ENCODE peak calls at places on chromosomes 3 and 15, in six cellular contexts. One of them, this sample, is unnamed.

GRCh38 chr3:113485161-113485609 is 29.8 kb downstream of the SPICE1 start:
- DNase-seq in progenitor cell of endocrine pancreas: no peak
- DNase-seq in HepG2: peak
- DNase-seq in stomach: peak
- DNase-seq in WERI-Rb-1: no peak
- DNase-seq in AG04449: no peak
- DNase-seq in this sample: no peak

GRCh38 chr3:178146406-178146831 is 389.8 kb upstream of the KCNMB2 start:
- DNase-seq in progenitor cell of endocrine pancreas: no peak
- DNase-seq in HepG2: no peak
- DNase-seq in stomach: no peak
- DNase-seq in WERI-Rb-1: peak
- DNase-seq in AG04449: no peak
- DNase-seq in this sample: no peak

GRCh38 chr15:97235285-97235985 is 725.1 kb upstream of the ARRDC4 start:
- DNase-seq in progenitor cell of endocrine pancreas: peak
- DNase-seq in HepG2: peak
- DNase-seq in stomach: peak
- DNase-seq in WERI-Rb-1: peak
- DNase-seq in AG04449: no peak
- DNase-seq in this sample: no peak

GRCh38 chr3:138245026-138245425 is 57.9 kb downstream of the ARMC8 start:
- DNase-seq in progenitor cell of endocrine pancreas: no peak
- DNase-seq in HepG2: no peak
- DNase-seq in stomach: no peak
- DNase-seq in WERI-Rb-1: no peak
- DNase-seq in AG04449: no peak
- DNase-seq in this sample: no peak

GRCh38 chr3:46943237-46944187 is 33.0 kb downstream of the CCDC12 start:
- DNase-seq in progenitor cell of endocrine pancreas: no peak
- DNase-seq in HepG2: peak
- DNase-seq in stomach: peak
- DNase-seq in WERI-Rb-1: no peak
- DNase-seq in AG04449: no peak
- DNase-seq in this sample: no peak

GRCh38 chr15:33852570-33852969 is 115.7 kb upstream of the CHRM5 start:
- DNase-seq in progenitor cell of endocrine pancreas: no peak
- DNase-seq in HepG2: no peak
- DNase-seq in stomach: no peak
- DNase-seq in WERI-Rb-1: no peak
- DNase-seq in AG04449: no peak
- DNase-seq in this sample: no peak

GRCh38 chr3:79103305-79103704 is 664.5 kb downstream of the ROBO1 start:
- DNase-seq in progenitor cell of endocrine pancreas: no peak
- DNase-seq in HepG2: no peak
- DNase-seq in stomach: no peak
- DNase-seq in WERI-Rb-1: no peak
- DNase-seq in AG04449: no peak
- DNase-seq in this sample: no peak

GRCh38 chr3:129984124-129984523 is 9.6 kb downstream of the TRH start:
- DNase-seq in progenitor cell of endocrine pancreas: no peak
- DNase-seq in HepG2: no peak
- DNase-seq in stomach: no peak
- DNase-seq in WERI-Rb-1: no peak
- DNase-seq in AG04449: no peak
- DNase-seq in this sample: no peak

GRCh38 chr3:37480003-37480402 is 305.6 kb upstream of the LRRFIP2 start:
- DNase-seq in progenitor cell of endocrine pancreas: no peak
- DNase-seq in HepG2: no peak
- DNase-seq in stomach: no peak
- DNase-seq in WERI-Rb-1: no peak
- DNase-seq in AG04449: no peak
- DNase-seq in this sample: no peak

GRCh38 chr3:184543848-184544512 is 17.6 kb upstream of the EPHB3 start:
- DNase-seq in progenitor cell of endocrine pancreas: peak
- DNase-seq in HepG2: peak
- DNase-seq in stomach: peak
- DNase-seq in WERI-Rb-1: peak
- DNase-seq in AG04449: no peak
- DNase-seq in this sample: peak

GRCh38 chr15:25136119-25136518 is 181.3 kb downstream of the SNRPN start:
- DNase-seq in progenitor cell of endocrine pancreas: no peak
- DNase-seq in HepG2: peak
- DNase-seq in stomach: no peak
- DNase-seq in WERI-Rb-1: peak
- DNase-seq in AG04449: no peak
- DNase-seq in this sample: no peak

GRCh38 chr15:96333194-96334016 is 2.9 kb downstream of the NR2F2 start:
- DNase-seq in progenitor cell of endocrine pancreas: no peak
- DNase-seq in HepG2: no peak
- DNase-seq in stomach: no peak
- DNase-seq in WERI-Rb-1: no peak
- DNase-seq in AG04449: no peak
- DNase-seq in this sample: no peak

GRCh38 chr3:161700998-161701397 is 204.4 kb downstream of the OTOL1 start:
- DNase-seq in progenitor cell of endocrine pancreas: no peak
- DNase-seq in HepG2: no peak
- DNase-seq in stomach: no peak
- DNase-seq in WERI-Rb-1: no peak
- DNase-seq in AG04449: no peak
- DNase-seq in this sample: no peak

GRCh38 chr15:78083687-78084358 is 6.3 kb upstream of the TBC1D2B start:
- DNase-seq in progenitor cell of endocrine pancreas: no peak
- DNase-seq in HepG2: no peak
- DNase-seq in stomach: no peak
- DNase-seq in WERI-Rb-1: no peak
- DNase-seq in AG04449: no peak
- DNase-seq in this sample: no peak

GRCh38 chr3:30006111-30006510 is 600.3 kb upstream of the TGFBR2 start:
- DNase-seq in progenitor cell of endocrine pancreas: no peak
- DNase-seq in HepG2: no peak
- DNase-seq in stomach: no peak
- DNase-seq in WERI-Rb-1: no peak
- DNase-seq in AG04449: no peak
- DNase-seq in this sample: no peak

GRCh38 chr3:190124067-190124466 is 3.4 kb upstream of the P3H2 start:
- DNase-seq in progenitor cell of endocrine pancreas: no peak
- DNase-seq in HepG2: no peak
- DNase-seq in stomach: no peak
- DNase-seq in WERI-Rb-1: no peak
- DNase-seq in AG04449: no peak
- DNase-seq in this sample: no peak

GRCh38 chr3:172233474-172234277 is 194.3 kb downstream of the FNDC3B start:
- DNase-seq in progenitor cell of endocrine pancreas: no peak
- DNase-seq in HepG2: no peak
- DNase-seq in stomach: no peak
- DNase-seq in WERI-Rb-1: no peak
- DNase-seq in AG04449: no peak
- DNase-seq in this sample: no peak

GRCh38 chr3:164730810-164731209 is 347.5 kb downstream of the SI start:
- DNase-seq in progenitor cell of endocrine pancreas: no peak
- DNase-seq in HepG2: no peak
- DNase-seq in stomach: no peak
- DNase-seq in WERI-Rb-1: no peak
- DNase-seq in AG04449: no peak
- DNase-seq in this sample: no peak

GRCh38 chr3:186983372-186984058 is 53.2 kb downstream of the ST6GAL1 start:
- DNase-seq in progenitor cell of endocrine pancreas: no peak
- DNase-seq in HepG2: no peak
- DNase-seq in stomach: no peak
- DNase-seq in WERI-Rb-1: no peak
- DNase-seq in AG04449: no peak
- DNase-seq in this sample: no peak

GRCh38 chr3:20125912-20126311 is 60.1 kb downstream of the SGO1 start:
- DNase-seq in progenitor cell of endocrine pancreas: no peak
- DNase-seq in HepG2: no peak
- DNase-seq in stomach: no peak
- DNase-seq in WERI-Rb-1: no peak
- DNase-seq in AG04449: no peak
- DNase-seq in this sample: peak

GRCh38 chr3:40458473-40458872 is 1.3 kb downstream of the RPL14 start:
- DNase-seq in progenitor cell of endocrine pancreas: no peak
- DNase-seq in HepG2: no peak
- DNase-seq in stomach: no peak
- DNase-seq in WERI-Rb-1: no peak
- DNase-seq in AG04449: no peak
- DNase-seq in this sample: no peak
- TF ChIP-seq CTCF in progenitor cell of endocrine pancreas: no peak
- TF ChIP-seq CTCF in HepG2: no peak
- TF ChIP-seq CTCF in stomach: no peak
- TF ChIP-seq CTCF in WERI-Rb-1: no peak
- TF ChIP-seq CTCF in AG04449: no peak
- TF ChIP-seq CTCF in this sample: no peak

DNA sequence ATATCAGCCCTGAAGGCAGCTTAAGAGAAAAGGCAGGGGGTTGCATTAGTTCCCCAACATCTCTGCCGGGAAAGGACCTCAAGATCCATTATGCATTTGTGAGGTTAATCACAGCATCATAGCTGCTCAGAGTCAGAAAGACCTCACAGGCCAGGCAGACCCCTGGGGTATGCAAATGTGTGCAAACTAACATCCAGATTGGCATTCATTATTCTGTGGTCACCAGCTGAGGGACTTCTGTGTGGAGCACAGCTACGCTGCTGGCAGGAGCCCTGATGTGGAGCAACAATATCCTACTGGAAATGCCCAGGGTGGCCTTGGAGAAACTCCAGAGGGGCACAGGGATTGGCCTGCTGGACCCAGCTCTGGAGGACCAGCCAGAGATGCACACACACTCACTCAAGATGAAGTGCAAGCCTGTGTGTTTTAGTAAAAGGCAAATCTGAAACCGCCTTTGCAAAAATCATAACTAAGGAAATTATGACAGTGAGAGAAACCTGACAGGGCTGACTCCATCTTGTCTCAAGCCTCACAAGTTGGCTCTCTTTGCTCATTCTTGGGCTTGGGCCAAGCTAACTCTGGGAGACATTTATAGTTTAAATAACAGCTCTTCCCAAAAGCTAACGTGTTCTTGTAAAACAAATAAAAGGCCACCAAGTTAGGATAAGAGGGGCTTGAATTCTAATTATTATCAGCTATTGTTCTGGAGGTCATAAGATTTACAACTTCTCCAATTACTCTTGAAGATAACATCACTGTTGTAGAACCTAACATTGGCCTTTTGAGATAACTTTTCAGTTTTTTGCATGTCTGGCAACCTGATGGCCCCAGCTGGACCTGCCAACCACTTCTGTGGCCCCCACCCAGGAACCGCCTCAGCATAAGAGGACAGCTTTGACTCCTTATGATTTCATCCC is 257.1 kb downstream of the UACA start:
- DNase-seq in progenitor cell of endocrine pancreas: no peak
- DNase-seq in HepG2: no peak
- DNase-seq in stomach: no peak
- DNase-seq in WERI-Rb-1: no peak
- DNase-seq in AG04449: no peak
- DNase-seq in this sample: no peak
- TF ChIP-seq CTCF in progenitor cell of endocrine pancreas: no peak
- TF ChIP-seq CTCF in HepG2: no peak
- TF ChIP-seq CTCF in stomach: no peak
- TF ChIP-seq CTCF in WERI-Rb-1: no peak
- TF ChIP-seq CTCF in AG04449: no peak
- TF ChIP-seq CTCF in this sample: no peak

DNA sequence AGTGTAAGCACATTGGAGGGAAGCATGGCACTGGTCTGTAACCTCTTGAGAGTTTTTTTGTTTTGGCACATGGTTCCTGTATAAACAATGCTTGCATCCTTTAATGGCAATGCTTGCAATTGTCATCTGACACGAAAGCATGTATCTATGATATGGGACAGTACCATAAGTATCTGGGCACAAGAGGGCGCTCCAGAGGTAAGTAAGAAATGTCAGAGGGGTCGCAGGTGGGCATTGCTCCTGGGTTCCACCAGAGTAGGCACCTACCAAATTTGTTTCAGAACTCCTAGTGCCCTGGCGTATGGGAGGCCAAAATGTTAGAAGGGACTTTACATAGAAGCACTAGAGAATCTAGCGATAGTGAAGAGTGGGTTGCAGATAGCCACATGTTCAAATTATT is 58.7 kb upstream of the BCHE start:
- DNase-seq in progenitor cell of endocrine pancreas: no peak
- DNase-seq in HepG2: peak
- DNase-seq in stomach: no peak
- DNase-seq in WERI-Rb-1: peak
- DNase-seq in AG04449: no peak
- DNase-seq in this sample: no peak
- TF ChIP-seq CTCF in progenitor cell of endocrine pancreas: peak
- TF ChIP-seq CTCF in HepG2: peak
- TF ChIP-seq CTCF in stomach: no peak
- TF ChIP-seq CTCF in WERI-Rb-1: peak
- TF ChIP-seq CTCF in AG04449: no peak
- TF ChIP-seq CTCF in this sample: no peak

GRCh38 chr3:15601046-15601398 is 347 bp downstream of the HACL1 start:
- DNase-seq in progenitor cell of endocrine pancreas: no peak
- DNase-seq in HepG2: no peak
- DNase-seq in stomach: no peak
- DNase-seq in WERI-Rb-1: no peak
- DNase-seq in AG04449: no peak
- DNase-seq in this sample: no peak

GRCh38 chr3:15606434-15606891 is 4.9 kb downstream of the BTD start:
- DNase-seq in progenitor cell of endocrine pancreas: no peak
- DNase-seq in HepG2: peak
- DNase-seq in stomach: no peak
- DNase-seq in WERI-Rb-1: no peak
- DNase-seq in AG04449: no peak
- DNase-seq in this sample: no peak

GRCh38 chr3:15595955-15596354 is 5.4 kb downstream of the HACL1 start:
- DNase-seq in progenitor cell of endocrine pancreas: no peak
- DNase-seq in HepG2: no peak
- DNase-seq in stomach: no peak
- DNase-seq in WERI-Rb-1: no peak
- DNase-seq in AG04449: no peak
- DNase-seq in this sample: no peak

GRCh38 chr3:15602146-15602536 is 596 bp downstream of the BTD start:
- DNase-seq in progenitor cell of endocrine pancreas: no peak
- DNase-seq in HepG2: no peak
- DNase-seq in stomach: no peak
- DNase-seq in WERI-Rb-1: no peak
- DNase-seq in AG04449: no peak
- DNase-seq in this sample: no peak

DNA sequence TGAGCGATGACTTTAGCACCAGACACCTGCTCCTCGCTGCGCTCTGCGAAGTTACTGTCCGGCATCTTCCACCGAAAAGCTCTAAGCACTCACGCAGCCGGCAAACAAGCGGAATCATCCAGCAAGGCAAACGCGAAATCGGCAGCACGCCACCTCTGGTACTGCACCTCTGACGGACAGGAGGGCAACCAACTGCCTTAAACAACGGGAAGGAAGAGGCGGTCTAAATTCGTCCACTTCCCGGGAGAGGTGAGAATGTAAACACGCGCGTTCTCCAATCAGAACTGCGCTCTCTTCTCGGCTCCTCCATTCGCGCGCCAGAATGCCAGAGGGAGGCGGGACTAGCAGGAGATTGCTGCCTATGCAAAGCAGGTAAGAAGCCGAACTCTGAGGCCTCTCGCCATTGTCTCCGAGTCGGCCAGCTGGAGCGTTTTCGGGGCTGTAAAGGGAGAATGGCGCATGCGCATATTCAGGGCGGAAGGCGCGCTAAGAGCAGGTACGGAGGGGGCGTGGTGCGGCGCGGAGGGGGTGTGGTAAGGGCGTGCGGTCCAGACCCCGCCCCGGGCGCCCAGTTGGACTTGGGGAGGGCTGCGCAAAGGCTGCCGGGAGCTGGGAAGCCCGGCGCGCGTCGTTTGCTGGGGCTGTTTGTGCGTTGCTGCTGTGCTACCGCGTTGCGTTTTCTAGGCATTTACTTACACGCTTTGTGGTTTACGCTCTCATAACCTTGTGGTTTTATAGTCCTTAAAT is at the start of the genes BTD and HACL1:
- DNase-seq in progenitor cell of endocrine pancreas: peak
- DNase-seq in HepG2: peak
- DNase-seq in stomach: peak
- DNase-seq in WERI-Rb-1: peak
- DNase-seq in AG04449: peak
- DNase-seq in this sample: peak
- TF ChIP-seq CTCF in progenitor cell of endocrine pancreas: peak
- TF ChIP-seq CTCF in HepG2: peak
- TF ChIP-seq CTCF in stomach: no peak
- TF ChIP-seq CTCF in WERI-Rb-1: peak
- TF ChIP-seq CTCF in AG04449: peak
- TF ChIP-seq CTCF in this sample: peak